ENCODE peak calls at places on chromosomes 2 and 18, in four cellular contexts. R is activated T-helper 1 cell treated with anti-CD3 and anti-CD28 coated beads, Interleukin-12 subunit alpha, Interleukin-12 subunit beta, Interleukin-2, Interleukin-4 antibody, amounts not matched to agents 30 ng/mL and 10 ng/mL and 1 ng/mL, durations not matched to agents 14 hours and 24 hours and 36 hours; E is AG08395; B is AG20443. P is an unnamed sample.

GRCh38 chr2:223251656-223252229 is 199.8 kb downstream of the KCNE4 start:
- DNase-seq in B (no peak), E (no peak), R (no peak), P (no peak)

GRCh38 chr2:20429528-20429927 is 17.3 kb upstream of the RHOB start:
- DNase-seq in R (no peak), B (no peak), E (no peak), P (no peak)

GRCh38 chr2:63842149-63843061 is 709 bp downstream of the UGP2 start:
- DNase-seq in B (peak), E (peak), R (no peak), P (peak)

GRCh38 chr18:55927831-55928230 is 339.8 kb upstream of the TCF4 start:
- DNase-seq in B (peak), E (peak), R (no peak), P (peak)

GRCh38 chr2:1591978-1592907 is 152.1 kb downstream of the PXDN start:
- DNase-seq in E (no peak), B (no peak), R (no peak), P (no peak)

GRCh38 chr2:69683170-69683971 is 39.8 kb upstream of the AAK1 start:
- DNase-seq in R (no peak), B (peak), E (peak), P (peak)

GRCh38 chr18:44852818-44853217 is 172.1 kb downstream of the SETBP1 start:
- DNase-seq in E (no peak), R (no peak), B (no peak), P (no peak)

GRCh38 chr2:88211809-88212154 is 41.6 kb downstream of the THNSL2 start:
- DNase-seq in B (no peak), E (no peak), R (no peak), P (no peak)

GRCh38 chr2:3613524-3613905 is 18.6 kb downstream of the COLEC11 start:
- DNase-seq in R (no peak), B (no peak), E (no peak), P (no peak)

GRCh38 chr2:17781482-17781881 is 27.5 kb downstream of the GEN1 start:
- DNase-seq in B (no peak), R (no peak), E (no peak), P (no peak)

GRCh38 chr2:15777795-15778371 is 162.5 kb upstream of the MYCN start:
- DNase-seq in B (no peak), R (no peak), E (no peak), P (no peak)

GRCh38 chr2:127085260-127085666 is 21.7 kb downstream of the BIN1 start:
- DNase-seq in R (no peak), E (no peak), B (no peak), P (peak)

GRCh38 chr2:207823865-207824264 is 54.2 kb upstream of the FZD5 start:
- DNase-seq in B (no peak), E (no peak), R (no peak), P (no peak)

GRCh38 chr18:36051760-36052159 is 15.6 kb downstream of the RPRD1A start:
- DNase-seq in B (no peak), R (no peak), E (no peak), P (no peak)

GRCh38 chr18:73366713-73367112 is 498.9 kb upstream of the NETO1 start:
- DNase-seq in E (no peak), B (no peak), R (no peak), P (no peak)

GRCh38 chr2:132632000-132632649 is 37.9 kb downstream of the LYPD1 start:
- DNase-seq in B (no peak), E (peak), R (no peak), P (peak)

GRCh38 chr2:170711196-170711773 is 3.9 kb upstream of the SP5 start:
- DNase-seq in B (no peak), E (no peak), R (no peak), P (no peak)

GRCh38 chr2:121052023-121052422 is 233.0 kb downstream of the TFCP2L1 start:
- DNase-seq in R (no peak), B (no peak), E (no peak), P (no peak)

GRCh38 chr18:2223859-2224258 is 347.4 kb downstream of the METTL4 start:
- DNase-seq in E (no peak), B (no peak), R (no peak), P (peak)

GRCh38 chr2:96207073-96207777 is 1.4 kb downstream of the STARD7 start:
- DNase-seq in E (no peak), R (no peak), B (no peak), P (no peak)

GRCh38 chr2:112147382-112147781 is 9.2 kb downstream of the FBLN7 start:
- DNase-seq in B (no peak), R (no peak), E (peak), P (no peak)

GRCh38 chr2:36294290-36294689 is 61.3 kb upstream of the CRIM1 start:
- DNase-seq in R (no peak), B (no peak), E (no peak), P (no peak)

GRCh38 chr18:8828300-8828699 is 122.9 kb downstream of the MTCL1 start:
- DNase-seq in R (no peak), B (no peak), E (no peak), P (no peak)

GRCh38 chr2:67733517-67733916 is 329.3 kb downstream of the C1D start:
- DNase-seq in E (peak), R (no peak), B (peak), P (no peak)

GRCh38 chr18:24427484-24427883 is 1.0 kb downstream of the IMPACT start:
- DNase-seq in E (no peak), R (no peak), B (peak), P (no peak)

GRCh38 chr2:38433607-38433975 is 56.5 kb upstream of the ATL2 start:
- DNase-seq in B (no peak), E (no peak), R (no peak), P (no peak)

GRCh38 chr2:3160751-3161330 is 216.8 kb downstream of the EIPR1 start:
- DNase-seq in E (no peak), R (no peak), B (no peak), P (no peak)

GRCh38 chr2:232515599-232515998 is 4.6 kb upstream of the PRSS56 start:
- DNase-seq in B (no peak), E (no peak), R (no peak), P (no peak)

GRCh38 chr2:193929131-193929530 is 1727.9 kb upstream of the SLC39A10 start:
- DNase-seq in B (no peak), R (no peak), E (no peak), P (no peak)

GRCh38 chr18:45664824-45665763 is 49.8 kb downstream of the SLC14A2 start:
- DNase-seq in B (peak), E (peak), R (peak), P (peak)

GRCh38 chr2:235135990-235136561 is 184.3 kb downstream of the SH3BP4 start:
- DNase-seq in R (peak), E (peak), B (peak), P (peak)

GRCh38 chr2:69358914-69359313 is 28.1 kb downstream of the GFPT1 start:
- DNase-seq in R (no peak), B (no peak), E (no peak), P (no peak)

GRCh38 chr2:171046056-171046560 is 114.6 kb downstream of the TLK1 start:
- DNase-seq in E (no peak), B (no peak), R (no peak), P (no peak)

GRCh38 chr2:59073257-59073656 is 832.1 kb upstream of the FANCL start:
- DNase-seq in B (no peak), E (no peak), R (no peak), P (no peak)

GRCh38 chr2:191318729-191319078 is 73.5 kb downstream of the MYO1B start:
- DNase-seq in R (no peak), E (peak), B (peak), P (peak)

GRCh38 chr2:107669335-107669734 is 157.4 kb upstream of the RGPD4 start:
- DNase-seq in R (no peak), E (no peak), B (peak), P (peak)

GRCh38 chr2:184004289-184004944 is 593.9 kb upstream of the ZNF804A start:
- DNase-seq in R (no peak), E (no peak), B (no peak), P (no peak)